ENCODE peak calls at places on chromosomes 6 and 20, in ten cellular contexts. One of them, this sample, is unnamed. For H3K4me1, the result is how much of the 10 kb centered on the place peaks cover.

GRCh38 chr6:163538331-163538730 is 123.8 kb downstream of the QKI start:
- DNase-seq in body of pancreas: no peak
- DNase-seq in PC-3: no peak
- DNase-seq in CD8-positive, alpha-beta T cell: no peak
- DNase-seq in upper lobe of right lung: no peak
- DNase-seq in neural progenitor cell: peak
- DNase-seq in GM23338: peak
- DNase-seq in endodermal cell: peak
- DNase-seq in lower lobe of right lung: no peak
- DNase-seq in left ventricle myocardium inferior: no peak
- DNase-seq in this sample: no peak

GRCh38 chr6:38131527-38131965 is 312.0 kb downstream of the ZFAND3 start:
- DNase-seq in upper lobe of right lung: no peak
- DNase-seq in body of pancreas: no peak
- DNase-seq in lower lobe of right lung: no peak
- DNase-seq in CD8-positive, alpha-beta T cell: no peak
- DNase-seq in neural progenitor cell: no peak
- DNase-seq in endodermal cell: no peak
- DNase-seq in left ventricle myocardium inferior: no peak
- DNase-seq in PC-3: peak
- DNase-seq in GM23338: no peak
- DNase-seq in this sample: peak

GRCh38 chr20:53517146-53517545 is 76.5 kb downstream of the ZNF217 start:
- DNase-seq in left ventricle myocardium inferior: no peak
- DNase-seq in body of pancreas: no peak
- DNase-seq in lower lobe of right lung: no peak
- DNase-seq in upper lobe of right lung: no peak
- DNase-seq in endodermal cell: no peak
- DNase-seq in CD8-positive, alpha-beta T cell: no peak
- DNase-seq in neural progenitor cell: no peak
- DNase-seq in GM23338: no peak
- DNase-seq in PC-3: peak
- DNase-seq in this sample: no peak

GRCh38 chr6:128655978-128656498 is 135.6 kb upstream of the PTPRK start:
- DNase-seq in left ventricle myocardium inferior: no peak
- DNase-seq in GM23338: no peak
- DNase-seq in endodermal cell: no peak
- DNase-seq in PC-3: peak
- DNase-seq in upper lobe of right lung: no peak
- DNase-seq in body of pancreas: no peak
- DNase-seq in neural progenitor cell: peak
- DNase-seq in CD8-positive, alpha-beta T cell: no peak
- DNase-seq in lower lobe of right lung: no peak
- DNase-seq in this sample: no peak

GRCh38 chr6:39224523-39225182 is 4.6 kb downstream of the KCNK5 start:
- DNase-seq in upper lobe of right lung: no peak
- DNase-seq in PC-3: no peak
- DNase-seq in CD8-positive, alpha-beta T cell: no peak
- DNase-seq in endodermal cell: no peak
- DNase-seq in neural progenitor cell: no peak
- DNase-seq in lower lobe of right lung: no peak
- DNase-seq in body of pancreas: no peak
- DNase-seq in left ventricle myocardium inferior: no peak
- DNase-seq in GM23338: no peak
- DNase-seq in this sample: no peak

GRCh38 chr6:6711832-6712231 is 123.3 kb downstream of the LY86 start:
- DNase-seq in left ventricle myocardium inferior: no peak
- DNase-seq in body of pancreas: no peak
- DNase-seq in PC-3: no peak
- DNase-seq in GM23338: no peak
- DNase-seq in lower lobe of right lung: peak
- DNase-seq in CD8-positive, alpha-beta T cell: no peak
- DNase-seq in neural progenitor cell: no peak
- DNase-seq in upper lobe of right lung: no peak
- DNase-seq in endodermal cell: no peak
- DNase-seq in this sample: no peak

GRCh38 chr20:52190437-52191131 is 995 bp downstream of the ZFP64 start:
- DNase-seq in PC-3: peak
- DNase-seq in left ventricle myocardium inferior: peak
- DNase-seq in CD8-positive, alpha-beta T cell: peak
- DNase-seq in endodermal cell: peak
- DNase-seq in upper lobe of right lung: no peak
- DNase-seq in body of pancreas: peak
- DNase-seq in GM23338: peak
- DNase-seq in neural progenitor cell: peak
- DNase-seq in lower lobe of right lung: no peak
- DNase-seq in this sample: peak

GRCh38 chr6:109447878-109448555 is 7.5 kb downstream of the SMPD2 start:
- DNase-seq in PC-3: no peak
- DNase-seq in neural progenitor cell: no peak
- DNase-seq in body of pancreas: no peak
- DNase-seq in left ventricle myocardium inferior: no peak
- DNase-seq in GM23338: peak
- DNase-seq in lower lobe of right lung: no peak
- DNase-seq in CD8-positive, alpha-beta T cell: no peak
- DNase-seq in upper lobe of right lung: no peak
- DNase-seq in endodermal cell: no peak
- DNase-seq in this sample: no peak

GRCh38 chr6:5130135-5130866 is 45.2 kb downstream of the PPP1R3G start:
- DNase-seq in left ventricle myocardium inferior: no peak
- DNase-seq in endodermal cell: no peak
- DNase-seq in CD8-positive, alpha-beta T cell: no peak
- DNase-seq in neural progenitor cell: peak
- DNase-seq in PC-3: no peak
- DNase-seq in lower lobe of right lung: no peak
- DNase-seq in GM23338: no peak
- DNase-seq in body of pancreas: no peak
- DNase-seq in upper lobe of right lung: no peak
- DNase-seq in this sample: no peak

GRCh38 chr6:5132741-5133140 is 47.6 kb downstream of the PPP1R3G start:
- DNase-seq in body of pancreas: peak
- DNase-seq in PC-3: no peak
- DNase-seq in endodermal cell: peak
- DNase-seq in neural progenitor cell: peak
- DNase-seq in GM23338: peak
- DNase-seq in lower lobe of right lung: peak
- DNase-seq in left ventricle myocardium inferior: peak
- DNase-seq in upper lobe of right lung: no peak
- DNase-seq in CD8-positive, alpha-beta T cell: no peak
- DNase-seq in this sample: no peak

GRCh38 chr6:5136856-5137255 is 51.7 kb downstream of the PPP1R3G start:
- DNase-seq in body of pancreas: no peak
- DNase-seq in GM23338: no peak
- DNase-seq in endodermal cell: no peak
- DNase-seq in neural progenitor cell: no peak
- DNase-seq in PC-3: no peak
- DNase-seq in lower lobe of right lung: no peak
- DNase-seq in CD8-positive, alpha-beta T cell: no peak
- DNase-seq in left ventricle myocardium inferior: no peak
- DNase-seq in upper lobe of right lung: no peak
- DNase-seq in this sample: no peak

GRCh38 chr6:5135783-5136376 is 50.7 kb downstream of the PPP1R3G start:
- DNase-seq in body of pancreas: no peak
- DNase-seq in upper lobe of right lung: no peak
- DNase-seq in CD8-positive, alpha-beta T cell: peak
- DNase-seq in GM23338: peak
- DNase-seq in PC-3: peak
- DNase-seq in endodermal cell: peak
- DNase-seq in left ventricle myocardium inferior: no peak
- DNase-seq in neural progenitor cell: peak
- DNase-seq in lower lobe of right lung: no peak
- DNase-seq in this sample: peak

GRCh38 chr6:5133943-5134342 is 48.8 kb downstream of the PPP1R3G start:
- DNase-seq in endodermal cell: no peak
- DNase-seq in neural progenitor cell: no peak
- DNase-seq in PC-3: no peak
- DNase-seq in lower lobe of right lung: no peak
- DNase-seq in CD8-positive, alpha-beta T cell: no peak
- DNase-seq in left ventricle myocardium inferior: no peak
- DNase-seq in body of pancreas: no peak
- DNase-seq in GM23338: no peak
- DNase-seq in upper lobe of right lung: no peak
- DNase-seq in this sample: no peak
- H3K4me3 ChIP-seq in endodermal cell: no peak
- H3K4me3 ChIP-seq in neural progenitor cell: no peak
- H3K4me3 ChIP-seq in PC-3: no peak
- H3K4me3 ChIP-seq in lower lobe of right lung: no peak
- H3K4me3 ChIP-seq in CD8-positive, alpha-beta T cell: no peak
- H3K4me3 ChIP-seq in left ventricle myocardium inferior: no peak
- H3K4me3 ChIP-seq in body of pancreas: no peak
- H3K4me3 ChIP-seq in GM23338: no peak
- H3K4me3 ChIP-seq in upper lobe of right lung: no peak
- H3K4me3 ChIP-seq in this sample: no peak

GRCh38 chr6:21986703-21987102 is 310.1 kb downstream of the PRL start:
- DNase-seq in PC-3: no peak
- DNase-seq in left ventricle myocardium inferior: no peak
- DNase-seq in body of pancreas: no peak
- DNase-seq in neural progenitor cell: no peak
- DNase-seq in lower lobe of right lung: no peak
- DNase-seq in CD8-positive, alpha-beta T cell: no peak
- DNase-seq in GM23338: no peak
- DNase-seq in upper lobe of right lung: no peak
- DNase-seq in endodermal cell: no peak
- DNase-seq in this sample: peak

GRCh38 chr6:21984551-21984950 is 312.3 kb downstream of the PRL start:
- DNase-seq in body of pancreas: no peak
- DNase-seq in endodermal cell: no peak
- DNase-seq in PC-3: no peak
- DNase-seq in GM23338: no peak
- DNase-seq in left ventricle myocardium inferior: no peak
- DNase-seq in CD8-positive, alpha-beta T cell: no peak
- DNase-seq in upper lobe of right lung: no peak
- DNase-seq in neural progenitor cell: no peak
- DNase-seq in lower lobe of right lung: no peak
- DNase-seq in this sample: no peak

GRCh38 chr6:21985904-21986303 is 310.9 kb downstream of the PRL start:
- DNase-seq in endodermal cell: no peak
- DNase-seq in upper lobe of right lung: no peak
- DNase-seq in PC-3: no peak
- DNase-seq in GM23338: no peak
- DNase-seq in body of pancreas: no peak
- DNase-seq in lower lobe of right lung: no peak
- DNase-seq in CD8-positive, alpha-beta T cell: no peak
- DNase-seq in left ventricle myocardium inferior: no peak
- DNase-seq in neural progenitor cell: no peak
- DNase-seq in this sample: no peak

GRCh38 chr6:21984135-21984534 is 312.7 kb downstream of the PRL start:
- DNase-seq in CD8-positive, alpha-beta T cell: no peak
- DNase-seq in upper lobe of right lung: no peak
- DNase-seq in neural progenitor cell: no peak
- DNase-seq in body of pancreas: no peak
- DNase-seq in endodermal cell: no peak
- DNase-seq in left ventricle myocardium inferior: no peak
- DNase-seq in PC-3: no peak
- DNase-seq in lower lobe of right lung: no peak
- DNase-seq in GM23338: no peak
- DNase-seq in this sample: no peak

GRCh38 chr6:21981235-21981833 is 315.5 kb downstream of the PRL start:
- DNase-seq in upper lobe of right lung: no peak
- DNase-seq in CD8-positive, alpha-beta T cell: no peak
- DNase-seq in lower lobe of right lung: no peak
- DNase-seq in left ventricle myocardium inferior: no peak
- DNase-seq in endodermal cell: no peak
- DNase-seq in PC-3: no peak
- DNase-seq in neural progenitor cell: no peak
- DNase-seq in GM23338: no peak
- DNase-seq in body of pancreas: no peak
- DNase-seq in this sample: no peak
- H3K4me1 ChIP-seq in upper lobe of right lung: under half
- H3K4me1 ChIP-seq in CD8-positive, alpha-beta T cell: under half
- H3K4me1 ChIP-seq in lower lobe of right lung: under half
- H3K4me1 ChIP-seq in left ventricle myocardium inferior: under half
- H3K4me1 ChIP-seq in endodermal cell: under half
- H3K4me1 ChIP-seq in PC-3: under half
- H3K4me1 ChIP-seq in neural progenitor cell: under half
- H3K4me1 ChIP-seq in GM23338: under half
- H3K4me1 ChIP-seq in body of pancreas: under half
- H3K4me1 ChIP-seq in this sample: under half

DNA sequence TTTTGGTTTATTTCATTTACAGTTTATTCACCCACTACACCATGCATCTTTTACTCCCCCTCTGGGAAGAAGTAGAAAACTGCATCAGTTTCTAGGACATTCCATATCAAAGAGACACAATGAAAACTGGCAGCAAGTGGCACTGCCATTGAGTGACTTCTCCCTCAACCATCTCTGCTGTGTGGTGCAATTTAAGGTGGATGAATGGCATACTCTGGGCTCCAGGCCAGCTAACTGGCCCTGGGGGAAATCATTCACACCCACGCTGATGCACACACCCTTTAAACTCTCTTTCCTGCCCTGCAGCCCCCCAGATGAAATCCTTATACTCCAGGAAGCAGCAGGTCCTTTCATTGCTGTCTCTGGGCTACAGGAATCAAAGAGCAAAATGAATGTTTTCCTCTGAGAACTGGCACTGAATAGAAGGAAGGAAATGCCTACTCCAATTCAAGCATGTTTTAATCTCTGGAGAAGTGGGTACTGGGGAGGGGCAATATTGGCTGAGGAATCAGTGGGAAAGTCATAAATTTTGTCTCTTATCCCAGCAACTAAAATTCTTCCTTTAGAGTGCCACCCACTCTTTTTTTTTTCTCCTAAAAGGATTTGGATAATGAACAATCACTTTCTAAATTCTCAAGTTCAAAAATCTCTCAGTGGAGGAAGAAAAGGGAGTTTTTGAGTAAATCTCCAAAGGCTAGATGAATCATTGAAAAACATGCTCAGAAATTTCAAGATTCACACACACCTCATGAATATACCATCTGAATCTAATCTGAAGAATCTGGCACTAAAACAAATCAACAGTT is 16.9 kb upstream of the RFPL4B start:
- DNase-seq in PC-3: peak
- DNase-seq in lower lobe of right lung: no peak
- DNase-seq in endodermal cell: no peak
- DNase-seq in body of pancreas: no peak
- DNase-seq in neural progenitor cell: no peak
- DNase-seq in left ventricle myocardium inferior: no peak
- DNase-seq in GM23338: no peak
- DNase-seq in CD8-positive, alpha-beta T cell: no peak
- DNase-seq in upper lobe of right lung: no peak
- DNase-seq in this sample: peak
- TF ChIP-seq CTCF in PC-3: no peak
- TF ChIP-seq CTCF in lower lobe of right lung: no peak
- TF ChIP-seq CTCF in endodermal cell: no peak
- TF ChIP-seq CTCF in body of pancreas: no peak
- TF ChIP-seq CTCF in neural progenitor cell: no peak
- TF ChIP-seq CTCF in left ventricle myocardium inferior: no peak
- TF ChIP-seq CTCF in GM23338: no peak
- TF ChIP-seq CTCF in CD8-positive, alpha-beta T cell: no peak
- TF ChIP-seq CTCF in upper lobe of right lung: no peak
- TF ChIP-seq CTCF in this sample: no peak

GRCh38 chr6:140768133-140768532 is 1364.6 kb upstream of the GJE1 start:
- DNase-seq in PC-3: no peak
- DNase-seq in endodermal cell: no peak
- DNase-seq in CD8-positive, alpha-beta T cell: no peak
- DNase-seq in lower lobe of right lung: no peak
- DNase-seq in GM23338: no peak
- DNase-seq in left ventricle myocardium inferior: no peak
- DNase-seq in body of pancreas: no peak
- DNase-seq in neural progenitor cell: no peak
- DNase-seq in upper lobe of right lung: no peak
- DNase-seq in this sample: no peak

GRCh38 chr6:140773276-140773675 is 1359.4 kb upstream of the GJE1 start:
- DNase-seq in CD8-positive, alpha-beta T cell: no peak
- DNase-seq in neural progenitor cell: no peak
- DNase-seq in left ventricle myocardium inferior: no peak
- DNase-seq in GM23338: no peak
- DNase-seq in PC-3: peak
- DNase-seq in upper lobe of right lung: no peak
- DNase-seq in endodermal cell: no peak
- DNase-seq in body of pancreas: no peak
- DNase-seq in lower lobe of right lung: no peak
- DNase-seq in this sample: peak

GRCh38 chr6:140777780-140778179 is 1354.9 kb upstream of the GJE1 start:
- DNase-seq in body of pancreas: no peak
- DNase-seq in lower lobe of right lung: no peak
- DNase-seq in left ventricle myocardium inferior: no peak
- DNase-seq in endodermal cell: no peak
- DNase-seq in CD8-positive, alpha-beta T cell: no peak
- DNase-seq in upper lobe of right lung: no peak
- DNase-seq in neural progenitor cell: no peak
- DNase-seq in GM23338: no peak
- DNase-seq in PC-3: no peak
- DNase-seq in this sample: no peak

GRCh38 chr6:140779341-140779740 is 1353.4 kb upstream of the GJE1 start:
- DNase-seq in GM23338: no peak
- DNase-seq in neural progenitor cell: no peak
- DNase-seq in endodermal cell: no peak
- DNase-seq in PC-3: peak
- DNase-seq in CD8-positive, alpha-beta T cell: no peak
- DNase-seq in left ventricle myocardium inferior: no peak
- DNase-seq in lower lobe of right lung: no peak
- DNase-seq in upper lobe of right lung: no peak
- DNase-seq in body of pancreas: no peak
- DNase-seq in this sample: no peak

DNA sequence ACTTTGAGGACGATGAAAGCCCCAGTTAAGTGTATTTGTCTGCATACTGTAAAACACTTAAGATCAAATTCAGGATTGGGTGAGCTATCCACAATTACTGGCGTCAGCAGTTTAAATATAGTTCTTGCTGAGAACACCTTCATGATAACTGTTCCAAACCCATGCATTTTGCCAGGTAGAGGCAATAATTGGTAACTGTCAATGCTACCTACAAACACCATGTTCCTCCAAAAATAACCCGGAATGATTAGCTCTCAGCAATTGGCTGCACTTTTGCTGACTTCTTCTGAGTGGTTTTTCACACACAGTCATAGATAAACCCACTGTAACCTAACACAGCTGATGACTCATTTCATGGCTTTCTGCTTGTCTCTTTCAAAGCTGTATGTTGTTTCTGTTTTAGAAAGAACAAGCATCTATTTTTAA is 1358.6 kb upstream of the GJE1 start:
- DNase-seq in lower lobe of right lung: no peak
- DNase-seq in neural progenitor cell: no peak
- DNase-seq in upper lobe of right lung: no peak
- DNase-seq in left ventricle myocardium inferior: no peak
- DNase-seq in endodermal cell: no peak
- DNase-seq in body of pancreas: no peak
- DNase-seq in CD8-positive, alpha-beta T cell: no peak
- DNase-seq in PC-3: peak
- DNase-seq in GM23338: no peak
- DNase-seq in this sample: peak
- H3K4me3 ChIP-seq in lower lobe of right lung: no peak
- H3K4me3 ChIP-seq in neural progenitor cell: no peak
- H3K4me3 ChIP-seq in upper lobe of right lung: no peak
- H3K4me3 ChIP-seq in left ventricle myocardium inferior: no peak
- H3K4me3 ChIP-seq in endodermal cell: no peak
- H3K4me3 ChIP-seq in body of pancreas: no peak
- H3K4me3 ChIP-seq in CD8-positive, alpha-beta T cell: no peak
- H3K4me3 ChIP-seq in PC-3: no peak
- H3K4me3 ChIP-seq in GM23338: no peak
- H3K4me3 ChIP-seq in this sample: no peak

This sample was measured in cardiac muscle cell.